ENCODE peak calls at places on chromosome 20, in six cellular contexts. P, X, Z, Y, H and G are unnamed samples.

GRCh38 chr20:32562495-32562911 is 22.6 kb downstream of the NOL4L start:
- DNase-seq in P (peak; percentile 53), X (no peak), Z (no peak), Y (no peak), H (no peak), G (no peak)

GRCh38 chr20:33250666-33251065 is 14.9 kb downstream of the BPIFA1 start:
- DNase-seq in P (no peak), X (no peak), Z (no peak), Y (peak; percentile 38), H (no peak), G (no peak)

GRCh38 chr20:16004108-16004854 is 569.0 kb downstream of the KIF16B start:
- DNase-seq in P (peak; percentile 85), X (no peak), Z (no peak), Y (no peak), H (no peak), G (no peak)

GRCh38 chr20:14724465-14724864 is 387.1 kb upstream of the FLRT3 start:
- DNase-seq in P (no peak), X (no peak), Z (no peak), Y (no peak), H (no peak), G (no peak)

GRCh38 chr20:60071965-60072364 is 113.7 kb downstream of the CDH26 start:
- DNase-seq in P (no peak), X (no peak), Z (no peak), Y (no peak), H (no peak), G (no peak)

GRCh38 chr20:2902818-2903217 is 29.5 kb downstream of the PTPRA start:
- DNase-seq in P (no peak), X (no peak), Z (no peak), Y (no peak), H (no peak), G (no peak)

GRCh38 chr20:6654490-6655247 is 112.8 kb upstream of the BMP2 start:
- DNase-seq in P (no peak), X (no peak), Z (no peak), Y (no peak), H (peak; percentile 20), G (peak; percentile 27)

GRCh38 chr20:48619126-48620101 is 208.4 kb downstream of the PREX1 start:
- DNase-seq in P (no peak), X (no peak), Z (no peak), Y (no peak), H (no peak), G (no peak)

GRCh38 chr20:25252686-25253421 is 5.0 kb downstream of the PYGB start:
- DNase-seq in P (no peak), X (no peak), Z (no peak), Y (peak; percentile 81), H (no peak), G (no peak)

GRCh38 chr20:9407805-9408421 is 106.5 kb upstream of the LAMP5 start:
- DNase-seq in P (peak; percentile 72), X (no peak), Z (no peak), Y (peak; percentile 79), H (peak; percentile 63), G (peak; percentile 31)

GRCh38 chr20:49813305-49813974 is 812 bp downstream of the SLC9A8 start:
- DNase-seq in P (no peak), X (no peak), Z (no peak), Y (no peak), H (no peak), G (no peak)

GRCh38 chr20:56373942-56374341 is 15.2 kb downstream of the FAM210B start:
- DNase-seq in P (no peak), X (peak; percentile 73), Z (no peak), Y (no peak), H (no peak), G (peak; percentile 96)

GRCh38 chr20:1305682-1306081 is 23.3 kb downstream of the SDCBP2 start:
- DNase-seq in P (no peak), X (no peak), Z (no peak), Y (no peak), H (no peak), G (no peak)

GRCh38 chr20:51457281-51457932 is 85.1 kb downstream of the NFATC2 start:
- DNase-seq in P (no peak), X (peak; percentile 88), Z (no peak), Y (no peak), H (peak; percentile 58), G (peak; percentile 81)
- H3K4me3 ChIP-seq in P (no peak overlapping the region), X (no peak overlapping the region), Z (no peak overlapping the region), Y (no peak overlapping the region), H (no peak overlapping the region), G (no peak overlapping the region)

DNA sequence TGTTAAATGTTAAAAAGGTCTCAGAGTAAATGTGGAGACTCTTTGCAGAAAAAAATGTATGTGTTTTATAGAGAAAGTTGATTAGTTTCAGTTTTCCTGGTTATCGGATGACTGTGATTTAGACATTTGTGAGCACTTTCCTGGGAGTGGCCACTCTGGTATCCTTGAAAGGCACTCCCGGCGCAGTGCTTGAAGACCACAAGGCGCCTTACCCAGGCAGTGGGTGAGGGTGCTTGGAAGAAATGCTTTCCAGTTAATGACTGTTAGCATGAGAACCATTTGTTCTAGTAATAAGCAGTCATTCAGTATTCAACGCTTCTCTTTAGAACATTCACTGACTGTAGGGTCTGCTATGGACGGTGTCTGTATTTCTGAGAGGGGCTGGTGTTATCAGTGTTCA is 7.2 kb downstream of the CDS2 start:
- DNase-seq in P (no peak), X (no peak), Z (no peak), Y (no peak), H (no peak), G (no peak)
- H3K4me3 ChIP-seq in P (no peak overlapping the region), X (no peak overlapping the region), Z (no peak overlapping the region), Y (no peak overlapping the region), H (no peak overlapping the region), G (no peak overlapping the region)

GRCh38 chr20:18778993-18779392 is 34.6 kb upstream of the SCP2D1 start:
- DNase-seq in P (no peak), X (no peak), Z (no peak), Y (no peak), H (no peak), G (no peak)

GRCh38 chr20:18780731-18781130 is 32.9 kb upstream of the SCP2D1 start:
- DNase-seq in P (no peak), X (no peak), Z (no peak), Y (no peak), H (no peak), G (no peak)

GRCh38 chr20:18788021-18788420 is 25.6 kb upstream of the SCP2D1 start:
- DNase-seq in P (no peak), X (no peak), Z (no peak), Y (no peak), H (no peak), G (no peak)

GRCh38 chr20:18781509-18781908 is 32.1 kb upstream of the SCP2D1 start:
- DNase-seq in P (no peak), X (no peak), Z (no peak), Y (no peak), H (no peak), G (no peak)

GRCh38 chr20:18783385-18783959 is 30.1 kb upstream of the SCP2D1 start:
- DNase-seq in P (no peak), X (no peak), Z (no peak), Y (no peak), H (no peak), G (no peak)
- H3K4me3 ChIP-seq in P (no peak overlapping the region), X (no peak overlapping the region), Z (no peak overlapping the region), Y (no peak overlapping the region), H (no peak overlapping the region), G (no peak overlapping the region)

DNA sequence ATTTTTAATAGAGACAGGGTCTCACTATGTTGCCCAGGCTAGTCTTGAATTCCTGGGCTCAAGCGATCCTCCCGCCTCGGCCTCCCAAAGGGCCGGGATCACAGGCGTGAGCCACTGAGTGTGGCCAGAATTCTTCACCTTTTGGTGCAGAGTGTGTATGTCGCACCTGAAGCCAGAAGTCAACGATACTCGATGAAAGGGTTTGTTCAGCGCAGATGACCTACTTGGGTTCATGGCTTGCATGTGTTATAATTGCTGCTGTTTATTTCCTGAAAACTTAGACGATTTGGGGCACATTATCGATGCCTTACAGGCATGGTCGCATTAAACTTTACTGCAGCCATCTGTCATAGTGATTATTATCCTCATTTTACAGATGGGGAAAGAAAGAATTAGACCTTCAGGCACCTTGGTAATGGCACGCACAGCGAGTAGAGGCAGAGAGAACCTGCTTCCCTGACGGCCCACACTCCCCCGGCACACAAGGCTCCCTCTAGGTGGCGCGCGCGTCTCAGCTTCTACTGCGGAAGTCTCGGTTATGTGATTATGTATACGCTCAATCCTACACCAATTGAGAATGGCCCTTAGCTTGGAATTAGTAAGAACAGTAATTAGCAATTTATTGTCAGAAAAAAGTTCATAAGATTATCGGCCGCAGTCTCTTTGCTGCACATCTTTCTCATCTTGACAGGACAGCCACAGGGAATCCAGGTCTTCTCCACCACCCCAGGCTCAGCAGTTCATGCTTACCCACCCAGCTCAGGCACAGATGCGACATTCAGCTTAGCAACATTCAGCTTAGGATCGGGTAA is 212.8 kb upstream of the PROKR2 start:
- DNase-seq in P (peak; percentile 88), X (no peak), Z (peak; percentile 31), Y (peak; percentile 92), H (peak; percentile 84), G (peak; percentile 22)
- H3K4me3 ChIP-seq in P (no peak overlapping the region), X (no peak overlapping the region), Z (no peak overlapping the region), Y (no peak overlapping the region), H (no peak overlapping the region), G (no peak overlapping the region)

GRCh38 chr20:62797671-62798532 is 1.6 kb downstream of the MRGBP start:
- DNase-seq in P (no peak), X (no peak), Z (no peak), Y (no peak), H (no peak), G (no peak)
- H3K4me3 ChIP-seq in P (no peak overlapping the region), X (no peak overlapping the region), Z (no peak overlapping the region), Y (no peak overlapping the region), H (no peak overlapping the region), G (peak overlapping the region; percentile 56)

DNA sequence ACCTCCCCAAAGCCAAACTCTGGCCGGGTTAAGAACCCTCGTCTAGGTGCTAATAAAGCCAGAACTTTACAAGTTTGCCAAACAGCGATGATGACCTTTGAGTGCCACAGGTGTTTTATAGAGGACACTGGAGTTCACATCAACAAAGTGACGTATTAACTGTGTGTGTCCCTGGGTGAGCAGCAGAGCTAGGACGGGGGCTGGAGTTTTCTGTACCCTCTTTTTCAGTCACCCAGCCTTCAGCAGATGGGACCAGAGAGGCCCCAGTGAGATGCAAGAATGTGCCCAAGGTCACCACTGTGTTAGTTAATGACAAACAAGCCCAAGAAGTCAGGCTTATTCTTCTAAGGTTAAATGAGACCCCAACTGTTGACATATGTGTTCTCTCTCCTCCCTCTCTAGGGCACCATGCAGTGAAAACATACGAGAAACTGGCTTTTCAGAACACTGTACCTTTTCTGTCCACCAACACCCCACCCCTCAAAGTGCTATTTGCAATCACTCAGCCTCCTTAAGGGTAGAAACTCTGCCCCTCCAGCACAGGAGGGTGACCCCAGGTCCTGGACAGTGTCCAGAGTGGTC is 5.3 kb downstream of the SDC4 start:
- DNase-seq in P (no peak), X (no peak), Z (no peak), Y (no peak), H (no peak), G (no peak)
- H3K4me3 ChIP-seq in P (no peak overlapping the region), X (no peak overlapping the region), Z (peak overlapping the region; percentile 13), Y (no peak overlapping the region), H (peak overlapping the region; percentile 32), G (peak overlapping the region; percentile 22)

DNA sequence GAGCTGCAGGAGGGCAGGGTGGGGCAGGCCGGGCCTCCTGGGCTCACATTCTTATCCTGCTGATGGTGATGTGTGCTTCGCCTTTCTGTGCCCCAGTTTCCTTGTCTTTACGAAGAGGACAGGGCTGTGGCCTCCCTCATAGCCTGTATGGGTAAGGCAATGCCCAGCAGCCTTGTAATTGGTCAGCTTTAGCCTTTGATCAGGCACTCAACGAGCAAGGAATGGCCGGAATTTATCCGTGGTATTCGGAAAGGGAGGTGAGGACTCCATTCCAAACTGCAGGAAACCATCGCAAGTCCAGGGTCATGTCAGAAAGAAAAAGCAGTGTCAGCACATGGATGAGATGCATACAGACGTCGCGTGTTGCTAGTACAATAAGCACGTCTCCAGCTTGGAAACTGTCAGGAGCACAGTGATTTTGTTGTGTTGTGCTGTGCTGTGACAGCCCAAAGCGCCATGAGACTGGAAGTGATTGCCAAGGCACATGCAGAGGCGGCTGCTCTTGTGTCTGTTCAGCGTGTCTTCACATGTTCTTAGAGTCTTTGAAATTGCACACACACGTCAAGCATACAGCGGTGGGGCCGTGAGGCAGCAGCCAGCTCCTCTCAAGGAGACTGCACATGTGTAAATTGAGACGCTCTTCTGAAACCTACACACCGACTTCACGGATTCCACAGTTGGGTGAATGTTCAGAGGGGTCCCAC is 6.1 kb downstream of the SS18L1 start:
- DNase-seq in P (peak; percentile 37), X (no peak), Z (no peak), Y (no peak), H (no peak), G (no peak)
- H3K4me3 ChIP-seq in P (no peak overlapping the region), X (no peak overlapping the region), Z (no peak overlapping the region), Y (no peak overlapping the region), H (no peak overlapping the region), G (no peak overlapping the region)